ENCODE peak calls at places on chromosome 11, in five cellular contexts. One of them, this sample, is unnamed.

GRCh38 chr11:15625691-15626090 is 511.0 kb downstream of the INSC start:
- DNase-seq in H9: no peak
- DNase-seq in H1: no peak
- DNase-seq in mesenchymal stem cell: peak
- DNase-seq in trophoblast cell: no peak
- DNase-seq in this sample: no peak

GRCh38 chr11:62055970-62056369 is 67.8 kb upstream of the INCENP start:
- DNase-seq in H9: no peak
- DNase-seq in H1: no peak
- DNase-seq in mesenchymal stem cell: no peak
- DNase-seq in trophoblast cell: no peak
- DNase-seq in this sample: no peak

GRCh38 chr11:96228472-96228871 is 114.5 kb downstream of the MAML2 start:
- DNase-seq in H9: no peak
- DNase-seq in H1: no peak
- DNase-seq in mesenchymal stem cell: peak
- DNase-seq in trophoblast cell: peak
- DNase-seq in this sample: no peak

GRCh38 chr11:5808500-5809121 is at the start of gene OR52N2:
- DNase-seq in H9: peak
- DNase-seq in H1: peak
- DNase-seq in mesenchymal stem cell: peak
- DNase-seq in trophoblast cell: peak
- DNase-seq in this sample: peak

GRCh38 chr11:74866557-74866956 is 82.3 kb downstream of the XRRA1 start:
- DNase-seq in H9: no peak
- DNase-seq in H1: no peak
- DNase-seq in mesenchymal stem cell: no peak
- DNase-seq in trophoblast cell: no peak
- DNase-seq in this sample: no peak

GRCh38 chr11:118618115-118618990 is 10.9 kb downstream of the PHLDB1 start:
- DNase-seq in H9: no peak
- DNase-seq in H1: no peak
- DNase-seq in mesenchymal stem cell: peak
- DNase-seq in trophoblast cell: no peak
- DNase-seq in this sample: no peak

GRCh38 chr11:27462543-27462942 is 10.0 kb downstream of the LGR4 start:
- DNase-seq in H9: no peak
- DNase-seq in H1: no peak
- DNase-seq in mesenchymal stem cell: no peak
- DNase-seq in trophoblast cell: no peak
- DNase-seq in this sample: no peak

GRCh38 chr11:111748035-111748804 is 18.0 kb downstream of the PPP2R1B start:
- DNase-seq in H9: no peak
- DNase-seq in H1: no peak
- DNase-seq in mesenchymal stem cell: no peak
- DNase-seq in trophoblast cell: no peak
- DNase-seq in this sample: no peak

GRCh38 chr11:70761906-70762196 is 363.5 kb downstream of the CTTN start:
- DNase-seq in H9: no peak
- DNase-seq in H1: no peak
- DNase-seq in mesenchymal stem cell: no peak
- DNase-seq in trophoblast cell: no peak
- DNase-seq in this sample: no peak

GRCh38 chr11:79400717-79401330 is 40.0 kb downstream of the TENM4 start:
- DNase-seq in H9: peak
- DNase-seq in H1: peak
- DNase-seq in mesenchymal stem cell: peak
- DNase-seq in trophoblast cell: no peak
- DNase-seq in this sample: peak

GRCh38 chr11:95150977-95151684 is 61.5 kb downstream of the ENDOD1 start:
- DNase-seq in H9: peak
- DNase-seq in H1: peak
- DNase-seq in mesenchymal stem cell: peak
- DNase-seq in trophoblast cell: peak
- DNase-seq in this sample: peak

GRCh38 chr11:108943853-108944252 is 279.0 kb downstream of the DDX10 start:
- DNase-seq in H9: no peak
- DNase-seq in H1: no peak
- DNase-seq in mesenchymal stem cell: no peak
- DNase-seq in trophoblast cell: no peak
- DNase-seq in this sample: no peak

GRCh38 chr11:108934696-108935095 is 269.8 kb downstream of the DDX10 start:
- DNase-seq in H9: no peak
- DNase-seq in H1: no peak
- DNase-seq in mesenchymal stem cell: no peak
- DNase-seq in trophoblast cell: no peak
- DNase-seq in this sample: no peak

GRCh38 chr11:108933630-108934029 is 268.8 kb downstream of the DDX10 start:
- DNase-seq in H9: no peak
- DNase-seq in H1: no peak
- DNase-seq in mesenchymal stem cell: peak
- DNase-seq in trophoblast cell: peak
- DNase-seq in this sample: no peak

GRCh38 chr11:108937756-108938155 is 272.9 kb downstream of the DDX10 start:
- DNase-seq in H9: no peak
- DNase-seq in H1: no peak
- DNase-seq in mesenchymal stem cell: no peak
- DNase-seq in trophoblast cell: no peak
- DNase-seq in this sample: no peak

DNA sequence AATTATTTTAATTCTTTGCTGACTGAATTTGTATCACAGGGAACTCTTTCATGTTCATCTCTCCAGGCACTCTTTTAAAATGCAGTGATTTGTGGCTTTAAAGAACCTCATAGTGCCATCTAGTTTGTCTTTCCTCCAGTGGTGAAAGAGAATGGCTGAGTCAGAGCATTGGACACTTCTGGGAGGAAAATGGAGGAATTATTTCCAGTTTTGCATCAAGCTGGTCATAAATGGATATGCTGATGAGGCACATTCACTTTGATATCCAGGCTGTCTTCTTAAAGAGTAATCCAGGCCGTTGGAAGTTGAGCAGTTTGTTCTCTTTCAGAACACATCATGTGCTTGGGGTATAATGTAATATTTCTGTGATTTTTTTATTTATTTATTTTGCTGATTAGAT is 273.7 kb downstream of the DDX10 start:
- DNase-seq in H9: no peak
- DNase-seq in H1: no peak
- DNase-seq in mesenchymal stem cell: peak
- DNase-seq in trophoblast cell: no peak
- DNase-seq in this sample: no peak
- H2BK12ac ChIP-seq in H9: no peak
- H2BK12ac ChIP-seq in H1: no peak
- H2BK12ac ChIP-seq in mesenchymal stem cell: no peak
- H2BK12ac ChIP-seq in trophoblast cell: no peak
- H2BK12ac ChIP-seq in this sample: no peak

GRCh38 chr11:43493431-43493830 is 134.7 kb downstream of the TTC17 start:
- DNase-seq in H9: no peak
- DNase-seq in H1: no peak
- DNase-seq in mesenchymal stem cell: no peak
- DNase-seq in trophoblast cell: no peak
- DNase-seq in this sample: no peak
- H2BK12ac ChIP-seq in H9: no peak
- H2BK12ac ChIP-seq in H1: no peak
- H2BK12ac ChIP-seq in mesenchymal stem cell: no peak
- H2BK12ac ChIP-seq in trophoblast cell: no peak
- H2BK12ac ChIP-seq in this sample: no peak

GRCh38 chr11:17403977-17404759 is 15.7 kb upstream of the KCNJ11 start:
- DNase-seq in H9: no peak
- DNase-seq in H1: no peak
- DNase-seq in mesenchymal stem cell: no peak
- DNase-seq in trophoblast cell: no peak
- DNase-seq in this sample: no peak
- H2BK12ac ChIP-seq in H9: no peak
- H2BK12ac ChIP-seq in H1: no peak
- H2BK12ac ChIP-seq in mesenchymal stem cell: no peak
- H2BK12ac ChIP-seq in trophoblast cell: no peak
- H2BK12ac ChIP-seq in this sample: no peak

DNA sequence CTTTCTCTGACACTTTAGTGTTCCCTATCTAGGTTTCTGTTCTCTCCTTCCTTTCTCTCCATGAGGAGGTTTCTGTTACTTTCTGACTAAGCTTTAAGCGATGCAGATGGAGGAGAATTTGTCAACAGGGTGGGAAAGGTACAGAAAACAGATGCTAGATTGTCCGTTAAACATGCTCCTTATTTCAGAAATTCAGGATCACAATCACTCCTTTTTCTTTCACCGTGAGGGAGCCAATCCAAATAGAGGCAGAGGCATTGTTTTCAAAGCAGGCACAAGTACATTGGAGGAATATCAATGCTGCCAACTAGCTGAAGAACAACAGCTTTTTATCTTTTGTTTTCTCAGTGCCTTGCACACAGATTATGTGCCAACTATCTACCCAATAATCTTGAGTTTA is 215.7 kb upstream of the FOLH1 start:
- DNase-seq in H9: no peak
- DNase-seq in H1: no peak
- DNase-seq in mesenchymal stem cell: no peak
- DNase-seq in trophoblast cell: no peak
- DNase-seq in this sample: no peak
- H2BK12ac ChIP-seq in H9: no peak
- H2BK12ac ChIP-seq in H1: no peak
- H2BK12ac ChIP-seq in mesenchymal stem cell: no peak
- H2BK12ac ChIP-seq in trophoblast cell: no peak
- H2BK12ac ChIP-seq in this sample: no peak

DNA sequence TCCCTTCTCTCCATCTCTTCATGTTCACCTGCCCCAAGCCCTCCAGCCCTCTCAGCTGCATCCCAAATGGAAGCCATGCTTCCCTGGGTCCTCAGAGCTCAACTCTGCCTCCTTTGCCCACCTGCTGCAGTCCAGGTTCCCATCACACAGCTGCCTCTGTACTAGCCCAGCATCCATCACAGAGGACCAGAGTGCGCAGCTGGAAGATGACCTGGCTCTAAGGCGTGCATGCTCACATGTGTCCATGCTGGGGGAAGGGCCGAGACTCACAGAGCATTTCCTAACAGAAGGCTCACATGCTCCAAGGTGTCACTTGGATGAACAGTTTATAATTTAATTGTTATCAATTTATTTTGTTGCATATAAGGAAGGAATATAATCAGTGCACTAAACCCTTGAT is 180.4 kb upstream of the E2F8 start:
- DNase-seq in H9: no peak
- DNase-seq in H1: no peak
- DNase-seq in mesenchymal stem cell: no peak
- DNase-seq in trophoblast cell: peak
- DNase-seq in this sample: no peak
- H2BK12ac ChIP-seq in H9: no peak
- H2BK12ac ChIP-seq in H1: no peak
- H2BK12ac ChIP-seq in mesenchymal stem cell: peak
- H2BK12ac ChIP-seq in trophoblast cell: no peak
- H2BK12ac ChIP-seq in this sample: no peak

GRCh38 chr11:123562166-123562565 is 92.3 kb downstream of the SCN3B start:
- DNase-seq in H9: no peak
- DNase-seq in H1: no peak
- DNase-seq in mesenchymal stem cell: no peak
- DNase-seq in trophoblast cell: no peak
- DNase-seq in this sample: no peak
- H2BK12ac ChIP-seq in H9: no peak
- H2BK12ac ChIP-seq in H1: no peak
- H2BK12ac ChIP-seq in mesenchymal stem cell: no peak
- H2BK12ac ChIP-seq in trophoblast cell: no peak
- H2BK12ac ChIP-seq in this sample: no peak